ENCODE peak calls at places on chromosomes 16 and 17, in nine cellular contexts. I is NCI-H774; B is 8988T; Z is activated CD4-positive, alpha-beta T cell treated with anti-CD3 and anti-CD28 coated beads, Interleukin-2, amount 50 U/mL, for 48 hours; S is right cardiac atrium; U is colonic mucosa; C is H1; Q is H4; M is NT2/D1. L is an unnamed sample.

GRCh38 chr17:80862978-80863377 is 128.7 kb upstream of the CHMP6 start:
- DNase-seq in S (no peak), I (no peak), M (no peak), U (no peak), Z (no peak), C (no peak), B (no peak), Q (no peak), L (no peak)

GRCh38 chr16:22098538-22099255 is 6.4 kb downstream of the VWA3A start:
- DNase-seq in I (peak; percentile 30), Q (peak; percentile 68), C (no peak), Z (no peak), B (peak; percentile 33), S (no peak), M (peak; percentile 42), U (no peak), L (no peak)

GRCh38 chr16:11056989-11057645 is 112.8 kb downstream of the CLEC16A start:
- DNase-seq in I (no peak), Q (no peak), Z (no peak), S (no peak), B (no peak), U (no peak), M (no peak), C (no peak), L (no peak)

GRCh38 chr17:75727391-75727790 is 6.1 kb downstream of the ITGB4 start:
- DNase-seq in B (no peak), U (no peak), Q (no peak), S (no peak), I (no peak), C (no peak), M (no peak), Z (no peak), L (no peak)

GRCh38 chr16:20968765-20969164 is 68.2 kb downstream of the LYRM1 start:
- DNase-seq in Q (no peak), Z (no peak), B (no peak), C (no peak), M (no peak), U (no peak), I (no peak), S (no peak), L (no peak)

GRCh38 chr17:4800462-4801185 is 1.5 kb downstream of the C17orf114 start:
- DNase-seq in Z (no peak), S (no peak), U (no peak), C (no peak), B (no peak), Q (no peak), M (no peak), I (no peak), L (no peak)

GRCh38 chr17:28381141-28381825 is 9.8 kb downstream of the SARM1 start:
- DNase-seq in M (no peak), Q (no peak), I (no peak), U (peak; percentile 54), S (no peak), Z (peak; percentile 46), C (peak; percentile 62), B (no peak), L (no peak)

GRCh38 chr17:39777534-39778365 is 40.0 kb downstream of the GRB7 start:
- DNase-seq in Q (no peak), U (no peak), C (no peak), M (no peak), I (no peak), B (no peak), Z (no peak), S (no peak), L (no peak)

GRCh38 chr16:49556252-49557069 is 182.9 kb downstream of the C16orf78 start:
- DNase-seq in C (no peak), U (no peak), B (peak; percentile 56), S (no peak), I (peak; percentile 10), Q (peak; percentile 21), Z (no peak), M (peak; percentile 57), L (no peak)

GRCh38 chr17:31684901-31685300 is 174.1 kb downstream of the COPRS start:
- DNase-seq in S (no peak), Z (no peak), U (no peak), M (no peak), I (no peak), B (no peak), C (no peak), Q (no peak), L (no peak)

GRCh38 chr17:71764507-71764906 is 356.3 kb upstream of the SOX9 start:
- DNase-seq in B (peak; percentile 11), C (peak; percentile 15), Z (no peak), U (peak; percentile 30), M (peak; percentile 13), I (no peak), S (no peak), Q (peak; percentile 36), L (no peak)

GRCh38 chr16:1757714-1758461 is 13.5 kb downstream of the NME3 start:
- DNase-seq in I (no peak), B (no peak), Z (no peak), M (no peak), S (no peak), Q (no peak), C (no peak), U (peak; percentile 73), L (no peak)